ENCODE peak calls at places on chromosomes 16 and 17, in four cellular contexts. One of them, this sample, is unnamed.
A peak's percentile ranks its signal among the peaks of the same experiment; 100 is the strongest.

GRCh38 chr16:86899757-86900156 is 321.4 kb downstream of the FOXL1 start:
- DNase-seq in aorta: no peak
- DNase-seq in SK-N-SH: no peak
- DNase-seq in activated CD4-positive, CD25-positive, alpha-beta regulatory T cell treated with anti-CD3 and anti-CD28 coated beads, Interleukin-2, amount 50 U/mL, for 16 hours: no peak
- DNase-seq in this sample: no peak

GRCh38 chr16:1772362-1772907 is at the start of gene EME2:
- DNase-seq in aorta: no peak
- DNase-seq in activated CD4-positive, CD25-positive, alpha-beta regulatory T cell treated with anti-CD3 and anti-CD28 coated beads, Interleukin-2, amount 50 U/mL, for 16 hours: no peak
- DNase-seq in SK-N-SH: peak; percentile 52
- DNase-seq in this sample: peak; percentile 81

GRCh38 chr17:72506773-72507172 is 386.0 kb downstream of the SOX9 start:
- DNase-seq in activated CD4-positive, CD25-positive, alpha-beta regulatory T cell treated with anti-CD3 and anti-CD28 coated beads, Interleukin-2, amount 50 U/mL, for 16 hours: no peak
- DNase-seq in aorta: no peak
- DNase-seq in SK-N-SH: no peak
- DNase-seq in this sample: no peak

GRCh38 chr17:39767147-39767546 is 29.4 kb downstream of the GRB7 start:
- DNase-seq in SK-N-SH: no peak
- DNase-seq in aorta: no peak
- DNase-seq in activated CD4-positive, CD25-positive, alpha-beta regulatory T cell treated with anti-CD3 and anti-CD28 coated beads, Interleukin-2, amount 50 U/mL, for 16 hours: no peak
- DNase-seq in this sample: no peak

GRCh38 chr17:77208217-77208808 is 67.5 kb downstream of the SEC14L1 start:
- DNase-seq in aorta: peak; percentile 37
- DNase-seq in activated CD4-positive, CD25-positive, alpha-beta regulatory T cell treated with anti-CD3 and anti-CD28 coated beads, Interleukin-2, amount 50 U/mL, for 16 hours: no peak
- DNase-seq in SK-N-SH: no peak
- DNase-seq in this sample: no peak

GRCh38 chr16:82329504-82330192 is 159.6 kb upstream of the MPHOSPH6 start:
- DNase-seq in activated CD4-positive, CD25-positive, alpha-beta regulatory T cell treated with anti-CD3 and anti-CD28 coated beads, Interleukin-2, amount 50 U/mL, for 16 hours: no peak
- DNase-seq in aorta: no peak
- DNase-seq in SK-N-SH: no peak
- DNase-seq in this sample: no peak

GRCh38 chr16:80171746-80172145 is 369.0 kb upstream of the DYNLRB2 start:
- DNase-seq in aorta: no peak
- DNase-seq in activated CD4-positive, CD25-positive, alpha-beta regulatory T cell treated with anti-CD3 and anti-CD28 coated beads, Interleukin-2, amount 50 U/mL, for 16 hours: no peak
- DNase-seq in SK-N-SH: no peak
- DNase-seq in this sample: no peak

GRCh38 chr17:36869856-36870617 is 67.2 kb upstream of the LHX1 start:
- DNase-seq in SK-N-SH: no peak
- DNase-seq in aorta: peak; percentile 51
- DNase-seq in activated CD4-positive, CD25-positive, alpha-beta regulatory T cell treated with anti-CD3 and anti-CD28 coated beads, Interleukin-2, amount 50 U/mL, for 16 hours: no peak
- DNase-seq in this sample: peak; percentile 72

GRCh38 chr17:43983515-43984411 is 20.7 kb upstream of the NAGS start:
- DNase-seq in activated CD4-positive, CD25-positive, alpha-beta regulatory T cell treated with anti-CD3 and anti-CD28 coated beads, Interleukin-2, amount 50 U/mL, for 16 hours: no peak
- DNase-seq in aorta: peak; percentile 78
- DNase-seq in SK-N-SH: peak; percentile 72
- DNase-seq in this sample: peak; percentile 81

GRCh38 chr16:47888142-47888541 is 267.7 kb downstream of the ABCC12 start:
- DNase-seq in SK-N-SH: no peak
- DNase-seq in aorta: no peak
- DNase-seq in activated CD4-positive, CD25-positive, alpha-beta regulatory T cell treated with anti-CD3 and anti-CD28 coated beads, Interleukin-2, amount 50 U/mL, for 16 hours: no peak
- DNase-seq in this sample: no peak

GRCh38 chr17:30520436-30520835 is 43.2 kb downstream of the GOSR1 start:
- DNase-seq in SK-N-SH: no peak
- DNase-seq in activated CD4-positive, CD25-positive, alpha-beta regulatory T cell treated with anti-CD3 and anti-CD28 coated beads, Interleukin-2, amount 50 U/mL, for 16 hours: no peak
- DNase-seq in aorta: no peak
- DNase-seq in this sample: no peak

GRCh38 chr17:36544049-36544319 is 735 bp upstream of the GGNBP2 start:
- DNase-seq in SK-N-SH: no peak
- DNase-seq in aorta: no peak
- DNase-seq in activated CD4-positive, CD25-positive, alpha-beta regulatory T cell treated with anti-CD3 and anti-CD28 coated beads, Interleukin-2, amount 50 U/mL, for 16 hours: no peak
- DNase-seq in this sample: no peak

GRCh38 chr17:73991260-73991659 is 212.2 kb upstream of the RPL38 start:
- DNase-seq in SK-N-SH: no peak
- DNase-seq in aorta: no peak
- DNase-seq in activated CD4-positive, CD25-positive, alpha-beta regulatory T cell treated with anti-CD3 and anti-CD28 coated beads, Interleukin-2, amount 50 U/mL, for 16 hours: no peak
- DNase-seq in this sample: peak; percentile 46

GRCh38 chr16:89633064-89633631 is 19.7 kb downstream of the DPEP1 start:
- DNase-seq in activated CD4-positive, CD25-positive, alpha-beta regulatory T cell treated with anti-CD3 and anti-CD28 coated beads, Interleukin-2, amount 50 U/mL, for 16 hours: no peak
- DNase-seq in aorta: no peak
- DNase-seq in SK-N-SH: peak; percentile 67
- DNase-seq in this sample: no peak

GRCh38 chr16:11052080-11052808 is 107.9 kb downstream of the CLEC16A start:
- DNase-seq in aorta: no peak
- DNase-seq in SK-N-SH: no peak
- DNase-seq in activated CD4-positive, CD25-positive, alpha-beta regulatory T cell treated with anti-CD3 and anti-CD28 coated beads, Interleukin-2, amount 50 U/mL, for 16 hours: peak; percentile 23
- DNase-seq in this sample: no peak

GRCh38 chr17:43831633-43832032 is 1.3 kb downstream of the MPP3 start:
- DNase-seq in SK-N-SH: no peak
- DNase-seq in aorta: no peak
- DNase-seq in activated CD4-positive, CD25-positive, alpha-beta regulatory T cell treated with anti-CD3 and anti-CD28 coated beads, Interleukin-2, amount 50 U/mL, for 16 hours: no peak
- DNase-seq in this sample: peak; percentile 65

GRCh38 chr16:878071-878784 is 77.7 kb upstream of the GNG13 start:
- DNase-seq in aorta: no peak
- DNase-seq in activated CD4-positive, CD25-positive, alpha-beta regulatory T cell treated with anti-CD3 and anti-CD28 coated beads, Interleukin-2, amount 50 U/mL, for 16 hours: no peak
- DNase-seq in SK-N-SH: peak; percentile 80
- DNase-seq in this sample: peak; percentile 92

GRCh38 chr16:85652431-85653221 is 36.1 kb downstream of the GINS2 start:
- DNase-seq in aorta: peak; percentile 89
- DNase-seq in activated CD4-positive, CD25-positive, alpha-beta regulatory T cell treated with anti-CD3 and anti-CD28 coated beads, Interleukin-2, amount 50 U/mL, for 16 hours: no peak
- DNase-seq in SK-N-SH: peak; percentile 83
- DNase-seq in this sample: peak; percentile 80

GRCh38 chr16:51056331-51056730 is 94.7 kb downstream of the SALL1 start:
- DNase-seq in aorta: no peak
- DNase-seq in activated CD4-positive, CD25-positive, alpha-beta regulatory T cell treated with anti-CD3 and anti-CD28 coated beads, Interleukin-2, amount 50 U/mL, for 16 hours: no peak
- DNase-seq in SK-N-SH: no peak
- DNase-seq in this sample: no peak

GRCh38 chr16:25095636-25096035 is 15.9 kb upstream of the LCMT1 start:
- DNase-seq in activated CD4-positive, CD25-positive, alpha-beta regulatory T cell treated with anti-CD3 and anti-CD28 coated beads, Interleukin-2, amount 50 U/mL, for 16 hours: no peak
- DNase-seq in SK-N-SH: no peak
- DNase-seq in aorta: no peak
- DNase-seq in this sample: no peak

GRCh38 chr17:46832945-46833839 is 14.7 kb upstream of the WNT3 start:
- DNase-seq in SK-N-SH: no peak
- DNase-seq in activated CD4-positive, CD25-positive, alpha-beta regulatory T cell treated with anti-CD3 and anti-CD28 coated beads, Interleukin-2, amount 50 U/mL, for 16 hours: no peak
- DNase-seq in aorta: no peak
- DNase-seq in this sample: no peak

GRCh38 chr16:89741342-89742014 is 20.1 kb downstream of the ZNF276 start:
- DNase-seq in SK-N-SH: no peak
- DNase-seq in activated CD4-positive, CD25-positive, alpha-beta regulatory T cell treated with anti-CD3 and anti-CD28 coated beads, Interleukin-2, amount 50 U/mL, for 16 hours: no peak
- DNase-seq in aorta: no peak
- DNase-seq in this sample: no peak

GRCh38 chr16:67001159-67001486 is 12.7 kb downstream of the CES4A start:
- DNase-seq in aorta: no peak
- DNase-seq in SK-N-SH: no peak
- DNase-seq in activated CD4-positive, CD25-positive, alpha-beta regulatory T cell treated with anti-CD3 and anti-CD28 coated beads, Interleukin-2, amount 50 U/mL, for 16 hours: no peak
- DNase-seq in this sample: no peak

GRCh38 chr17:1625507-1626080 is 3.0 kb downstream of the SLC43A2 start:
- DNase-seq in SK-N-SH: no peak
- DNase-seq in activated CD4-positive, CD25-positive, alpha-beta regulatory T cell treated with anti-CD3 and anti-CD28 coated beads, Interleukin-2, amount 50 U/mL, for 16 hours: no peak
- DNase-seq in aorta: no peak
- DNase-seq in this sample: no peak

This sample was measured in H7.